ENCODE peak calls at places on chromosomes 7 and 10, in seven cellular contexts. X, I, Z, Q, A, G and V are unnamed samples.
A peak's percentile ranks its signal among the peaks of the same experiment; 100 is the strongest.

GRCh38 chr10:108735380-108735779 is 1187.9 kb downstream of the XPNPEP1 start:
- DNase-seq in G (no peak), A (no peak), I (no peak), Z (peak; percentile 97), Q (no peak), X (peak; percentile 97), V (no peak)

GRCh38 chr7:129664029-129665012 is 52.8 kb downstream of the NRF1 start:
- DNase-seq in I (no peak), Q (peak; percentile 40), A (no peak), X (peak; percentile 57), G (peak; percentile 63), Z (peak; percentile 69), V (no peak)

GRCh38 chr7:122803323-122803722 is 82.9 kb downstream of the CADPS2 start:
- DNase-seq in Q (peak; percentile 43), I (no peak), Z (peak; percentile 31), G (no peak), X (peak; percentile 16), A (no peak), V (no peak)

GRCh38 chr7:8113184-8113583 is 144.6 kb downstream of the GLCCI1 start:
- DNase-seq in I (no peak), Z (no peak), Q (no peak), G (no peak), A (no peak), X (no peak), V (no peak)

GRCh38 chr10:84822926-84823325 is 494.5 kb downstream of the CCSER2 start:
- DNase-seq in G (no peak), Q (no peak), I (no peak), X (no peak), A (no peak), Z (peak; percentile 17), V (no peak)

GRCh38 chr10:90968448-90969086 is 47.7 kb upstream of the ANKRD1 start:
- DNase-seq in G (no peak), Z (peak; percentile 98), Q (no peak), X (peak; percentile 97), A (peak; percentile 16), I (no peak), V (no peak)

GRCh38 chr7:122423591-122423990 is 119.0 kb upstream of the FEZF1 start:
- DNase-seq in G (no peak), Q (no peak), I (no peak), Z (no peak), X (no peak), A (no peak), V (no peak)

GRCh38 chr7:159118220-159118595 is 26.5 kb downstream of the VIPR2 start:
- DNase-seq in X (no peak), A (no peak), Z (no peak), Q (no peak), I (no peak), G (no peak), V (no peak)

GRCh38 chr10:77197544-77197943 is 440.1 kb downstream of the KCNMA1 start:
- DNase-seq in X (no peak), G (no peak), I (no peak), A (no peak), Z (no peak), Q (no peak), V (no peak)

GRCh38 chr10:97566338-97566986 is 6.1 kb upstream of the ANKRD2 start:
- DNase-seq in G (no peak), Z (no peak), A (no peak), X (no peak), Q (no peak), I (no peak), V (no peak)

GRCh38 chr10:100510533-100511308 is 8.9 kb downstream of the SEC31B start:
- DNase-seq in A (no peak), X (no peak), Q (no peak), G (no peak), Z (no peak), I (no peak), V (no peak)

GRCh38 chr10:72084094-72084459 is 4.3 kb downstream of the SPOCK2 start:
- DNase-seq in X (no peak), Z (no peak), G (no peak), I (no peak), Q (no peak), A (no peak), V (no peak)

GRCh38 chr7:101986335-101986734 is 168.9 kb downstream of the CUX1 start:
- DNase-seq in G (no peak), I (no peak), X (peak; percentile 30), Z (peak; percentile 38), A (no peak), Q (peak; percentile 18), V (peak; percentile 25)

GRCh38 chr7:83021032-83021431 is 141.7 kb downstream of the PCLO start:
- DNase-seq in Z (no peak), X (no peak), A (no peak), Q (no peak), I (no peak), G (no peak), V (no peak)

GRCh38 chr10:46311501-46311951 is 24.7 kb downstream of the ANTXRL start:
- DNase-seq in X (no peak), Q (no peak), I (no peak), A (no peak), G (no peak), Z (no peak), V (no peak)

GRCh38 chr10:20957744-20958143 is 60.6 kb upstream of the NEBL start:
- DNase-seq in G (no peak), Z (no peak), I (no peak), A (no peak), X (no peak), Q (no peak), V (no peak)

GRCh38 chr7:137875746-137876145 is 29.0 kb upstream of the DGKI start:
- DNase-seq in Z (no peak), G (no peak), I (no peak), Q (no peak), A (no peak), X (no peak), V (no peak)

GRCh38 chr7:36298145-36298544 is 91.5 kb upstream of the ANLN start:
- DNase-seq in G (no peak), Q (no peak), A (no peak), Z (no peak), X (no peak), I (no peak), V (no peak)

GRCh38 chr10:58556516-58556915 is 43.8 kb downstream of the BICC1 start:
- DNase-seq in Z (no peak), Q (no peak), A (no peak), X (no peak), G (no peak), I (no peak), V (no peak)

GRCh38 chr7:133984023-133984422 is 143.1 kb upstream of the LRGUK start:
- DNase-seq in I (no peak), Q (no peak), G (no peak), Z (peak; percentile 7), X (no peak), A (no peak), V (peak; percentile 30)

DNA sequence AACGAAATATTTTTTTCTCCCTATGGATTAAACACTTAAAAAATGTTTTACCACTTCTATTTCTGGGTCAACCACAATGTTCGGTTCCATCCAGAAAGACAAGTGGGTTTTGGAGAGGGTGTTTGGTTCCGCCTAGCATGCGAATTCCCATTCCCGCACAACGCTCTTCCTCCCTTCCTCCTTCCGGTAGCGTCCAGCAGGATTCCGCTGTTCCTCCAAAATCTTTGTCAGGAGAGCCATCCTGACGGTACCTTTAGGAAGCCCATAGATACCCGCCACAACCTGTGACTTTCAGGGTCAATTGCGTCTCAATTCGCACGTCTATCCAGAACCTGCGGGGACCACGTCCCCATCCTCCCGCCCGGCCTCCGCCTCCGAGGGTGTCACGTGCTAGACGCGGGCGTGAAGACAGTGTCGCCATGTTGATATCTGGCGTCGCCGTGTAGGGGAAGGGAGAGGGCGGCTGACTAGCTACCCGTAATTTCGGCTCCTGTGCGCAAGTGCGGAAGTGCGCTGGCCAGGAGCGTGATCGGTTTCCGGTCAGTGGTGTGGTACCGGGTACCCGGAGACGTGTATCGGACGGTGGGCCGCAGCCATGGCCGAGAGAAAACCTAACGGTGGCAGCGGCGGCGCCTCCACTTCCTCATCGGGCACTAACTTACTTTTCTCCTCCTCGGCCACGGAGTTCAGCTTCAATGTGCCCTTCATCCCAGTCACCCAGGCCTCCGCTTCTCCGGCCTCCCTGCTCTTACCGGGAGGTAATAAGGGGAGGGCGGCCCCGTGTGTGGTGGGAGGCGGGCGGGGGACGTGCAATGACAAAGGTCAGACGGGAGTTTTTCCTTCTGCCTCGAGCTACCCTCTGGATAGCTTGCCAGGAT is at the start of gene SEC23IP:
- DNase-seq in G (peak; percentile 93), Q (peak; percentile 96), I (peak; percentile 97), X (peak; percentile 92), Z (peak; percentile 96), A (peak; percentile 97), V (peak; percentile 95)
- TF ChIP-seq CTCF in G (no peak), Q (no peak), I (no peak), X (no peak), Z (no peak), A (no peak), V (no peak)

GRCh38 chr7:44431091-44431608 is 59.3 kb downstream of the NUDCD3 start:
- DNase-seq in I (no peak), Z (peak; percentile 30), X (no peak), G (peak; percentile 78), Q (peak; percentile 36), A (no peak), V (no peak)
- TF ChIP-seq CTCF in I (no peak), Z (no peak), X (no peak), G (peak; percentile 42), Q (no peak), A (no peak), V (no peak)

GRCh38 chr10:116689744-116690143 is 52.6 kb downstream of the HSPA12A start:
- DNase-seq in I (no peak), X (no peak), G (no peak), Q (no peak), Z (no peak), A (no peak), V (no peak)

GRCh38 chr10:116689096-116689495 is 53.3 kb downstream of the HSPA12A start:
- DNase-seq in A (no peak), I (no peak), Q (no peak), X (no peak), Z (no peak), G (no peak), V (no peak)

GRCh38 chr10:116691079-116691398 is 51.3 kb downstream of the HSPA12A start:
- DNase-seq in I (no peak), Z (no peak), G (no peak), Q (peak; percentile 26), X (no peak), A (no peak), V (no peak)

GRCh38 chr10:116691544-116692126 is 50.7 kb downstream of the HSPA12A start:
- DNase-seq in X (peak; percentile 18), Z (peak; percentile 29), G (no peak), A (no peak), I (no peak), Q (no peak), V (no peak)

GRCh38 chr10:116690356-116691078 is 51.8 kb downstream of the HSPA12A start:
- DNase-seq in A (no peak), I (peak; percentile 37), X (no peak), Z (peak; percentile 9), G (no peak), Q (peak; percentile 37), V (peak; percentile 51)
- TF ChIP-seq CTCF in A (no peak), I (peak; percentile 37), X (peak; percentile 33), Z (peak; percentile 41), G (no peak), Q (peak; percentile 31), V (peak; percentile 13)

DNA sequence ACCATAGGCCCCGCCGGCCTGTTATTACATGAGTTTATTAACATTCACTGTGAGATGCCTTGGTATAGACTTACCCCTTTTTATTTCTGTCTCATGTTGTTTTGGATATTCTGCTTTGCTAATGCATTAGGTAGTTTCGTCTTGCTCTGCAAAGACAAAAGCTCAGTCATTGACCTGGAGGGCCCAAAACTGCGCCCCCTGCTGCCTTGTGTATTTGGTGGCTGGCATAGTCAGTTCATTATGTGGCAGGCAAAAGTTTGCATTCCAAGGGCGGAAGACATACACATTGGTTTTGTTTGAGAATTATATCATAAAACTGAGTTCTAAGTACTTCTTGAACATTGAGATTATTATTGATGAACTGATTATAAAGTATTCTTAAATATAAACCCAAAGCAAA is 372.5 kb downstream of the SDK1 start:
- DNase-seq in X (no peak), G (no peak), Q (peak; percentile 69), I (no peak), Z (peak; percentile 10), A (no peak), V (peak; percentile 78)
- TF ChIP-seq CTCF in X (no peak), G (no peak), Q (peak; percentile 24), I (peak; percentile 31), Z (no peak), A (peak; percentile 22), V (peak; percentile 65)